ENCODE peak calls at places on chromosomes 6 and 20, in ten cellular contexts. H is posterior vena cava; W is glomerular endothelial cell; Z is breast epithelium; D is tibial artery; X is lower lobe of right lung; F is activated CD4-positive, alpha-beta memory T cell treated with anti-CD3 and anti-CD28 coated beads, Interleukin-2, amount 10 ng/mL, durations not matched to agents 7 days and 5 days; C is SK-N-DZ; I is SK-MEL-5; S is transverse colon. E is an unnamed sample.

GRCh38 chr6:154516276-154516675 is 5.8 kb upstream of the CNKSR3 start:
- DNase-seq in H (peak; percentile 23), W (no peak), Z (no peak), D (no peak), X (no peak), F (no peak), C (no peak), I (no peak), S (no peak), E (no peak)

GRCh38 chr20:58700121-58700780 is 7.7 kb downstream of the NPEPL1 start:
- DNase-seq in H (peak; percentile 77), W (no peak), Z (no peak), D (peak; percentile 59), X (no peak), F (no peak), C (no peak), I (no peak), S (peak; percentile 4), E (no peak)

GRCh38 chr6:127963495-127963894 is 62.6 kb upstream of the THEMIS start:
- DNase-seq in H (no peak), W (no peak), Z (no peak), D (no peak), X (no peak), F (no peak), C (no peak), I (no peak), S (no peak), E (no peak)

GRCh38 chr6:34274129-34274528 is 25.3 kb upstream of the SMIM29 start:
- DNase-seq in H (no peak), W (no peak), Z (no peak), D (no peak), X (no peak), F (no peak), C (no peak), I (no peak), S (no peak), E (no peak)

GRCh38 chr20:23254505-23254904 is 96.1 kb upstream of the NXT1 start:
- DNase-seq in H (no peak), W (no peak), Z (no peak), D (no peak), X (no peak), F (no peak), C (no peak), I (no peak), S (no peak), E (no peak)

GRCh38 chr6:53492860-53493634 is 51.9 kb downstream of the GCLC start:
- DNase-seq in H (no peak), W (peak; percentile 41), Z (no peak), D (no peak), X (no peak), F (peak; percentile 23), C (peak; percentile 54), I (peak; percentile 70), S (no peak), E (peak; percentile 40)

GRCh38 chr6:139882977-139883728 is 508.7 kb upstream of the CITED2 start:
- DNase-seq in H (no peak), W (no peak), Z (no peak), D (no peak), X (no peak), F (no peak), C (no peak), I (peak; percentile 93), S (no peak), E (no peak)

GRCh38 chr20:54623923-54624569 is 148.7 kb downstream of the DOK5 start:
- DNase-seq in H (no peak), W (no peak), Z (no peak), D (no peak), X (no peak), F (no peak), C (no peak), I (no peak), S (no peak), E (no peak)

GRCh38 chr6:168192195-168192900 is 113.3 kb upstream of the FRMD1 start:
- DNase-seq in H (no peak), W (no peak), Z (no peak), D (peak; percentile 23), X (no peak), F (peak; percentile 11), C (no peak), I (peak; percentile 84), S (no peak), E (no peak)

GRCh38 chr6:147207851-147208754 is 3.9 kb downstream of the STXBP5 start:
- DNase-seq in H (no peak), W (no peak), Z (no peak), D (no peak), X (no peak), F (no peak), C (no peak), I (no peak), S (no peak), E (no peak)

GRCh38 chr6:35359744-35360348 is 17.5 kb downstream of the PPARD start:
- DNase-seq in H (no peak), W (no peak), Z (no peak), D (peak; percentile 70), X (no peak), F (no peak), C (no peak), I (no peak), S (no peak), E (no peak)

E was measured in NCI-H510A.